ENCODE peak calls at places on chromosome 15, in seven cellular contexts. One of them, this sample, is unnamed.

GRCh38 chr15:70507772-70508351 is 255.5 kb downstream of the UACA start:
- DNase-seq in tibial nerve: no peak
- DNase-seq in GM19239: no peak
- DNase-seq in activated CD8-positive, alpha-beta memory T cell treated with anti-CD3 and anti-CD28 coated beads, Interleukin-2, amount 10 ng/mL, durations not matched to agents 7 days and 5 days: peak; percentile 63
- DNase-seq in GM12864: no peak
- DNase-seq in brain microvascular endothelial cell: peak; percentile 66
- DNase-seq in PC-3: peak; percentile 97
- DNase-seq in this sample: no peak

GRCh38 chr15:85164841-85165466 is 183.3 kb downstream of the PDE8A start:
- DNase-seq in tibial nerve: no peak
- DNase-seq in GM19239: no peak
- DNase-seq in activated CD8-positive, alpha-beta memory T cell treated with anti-CD3 and anti-CD28 coated beads, Interleukin-2, amount 10 ng/mL, durations not matched to agents 7 days and 5 days: no peak
- DNase-seq in GM12864: no peak
- DNase-seq in brain microvascular endothelial cell: no peak
- DNase-seq in PC-3: peak; percentile 26
- DNase-seq in this sample: no peak

GRCh38 chr15:92803852-92804609 is 96.1 kb upstream of the CHD2 start:
- DNase-seq in tibial nerve: peak; percentile 85
- DNase-seq in GM19239: no peak
- DNase-seq in activated CD8-positive, alpha-beta memory T cell treated with anti-CD3 and anti-CD28 coated beads, Interleukin-2, amount 10 ng/mL, durations not matched to agents 7 days and 5 days: peak; percentile 61
- DNase-seq in GM12864: peak; percentile 48
- DNase-seq in brain microvascular endothelial cell: peak; percentile 99
- DNase-seq in PC-3: peak; percentile 99
- DNase-seq in this sample: peak; percentile 79

GRCh38 chr15:77282333-77282732 is 137.6 kb downstream of the PEAK1 start:
- DNase-seq in tibial nerve: no peak
- DNase-seq in GM19239: no peak
- DNase-seq in activated CD8-positive, alpha-beta memory T cell treated with anti-CD3 and anti-CD28 coated beads, Interleukin-2, amount 10 ng/mL, durations not matched to agents 7 days and 5 days: no peak
- DNase-seq in GM12864: no peak
- DNase-seq in brain microvascular endothelial cell: peak; percentile 28
- DNase-seq in PC-3: peak; percentile 20
- DNase-seq in this sample: no peak

GRCh38 chr15:91022832-91023129 is 387 bp upstream of the VPS33B start:
- DNase-seq in tibial nerve: no peak
- DNase-seq in GM19239: no peak
- DNase-seq in activated CD8-positive, alpha-beta memory T cell treated with anti-CD3 and anti-CD28 coated beads, Interleukin-2, amount 10 ng/mL, durations not matched to agents 7 days and 5 days: no peak
- DNase-seq in GM12864: no peak
- DNase-seq in brain microvascular endothelial cell: no peak
- DNase-seq in PC-3: no peak
- DNase-seq in this sample: no peak

GRCh38 chr15:96497951-96498350 is 167.5 kb downstream of the NR2F2 start:
- DNase-seq in tibial nerve: no peak
- DNase-seq in GM19239: no peak
- DNase-seq in activated CD8-positive, alpha-beta memory T cell treated with anti-CD3 and anti-CD28 coated beads, Interleukin-2, amount 10 ng/mL, durations not matched to agents 7 days and 5 days: no peak
- DNase-seq in GM12864: no peak
- DNase-seq in brain microvascular endothelial cell: no peak
- DNase-seq in PC-3: no peak
- DNase-seq in this sample: no peak

GRCh38 chr15:63708141-63708772 is 111.1 kb downstream of the FBXL22 start:
- DNase-seq in tibial nerve: no peak
- DNase-seq in GM19239: no peak
- DNase-seq in activated CD8-positive, alpha-beta memory T cell treated with anti-CD3 and anti-CD28 coated beads, Interleukin-2, amount 10 ng/mL, durations not matched to agents 7 days and 5 days: peak; percentile 44
- DNase-seq in GM12864: no peak
- DNase-seq in brain microvascular endothelial cell: peak; percentile 37
- DNase-seq in PC-3: no peak
- DNase-seq in this sample: no peak

GRCh38 chr15:89543389-89543788 is 31.9 kb upstream of the TICRR start:
- DNase-seq in tibial nerve: no peak
- DNase-seq in GM19239: no peak
- DNase-seq in activated CD8-positive, alpha-beta memory T cell treated with anti-CD3 and anti-CD28 coated beads, Interleukin-2, amount 10 ng/mL, durations not matched to agents 7 days and 5 days: no peak
- DNase-seq in GM12864: no peak
- DNase-seq in brain microvascular endothelial cell: no peak
- DNase-seq in PC-3: no peak
- DNase-seq in this sample: no peak

GRCh38 chr15:73753250-73754130 is at the start of gene INSYN1:
- DNase-seq in tibial nerve: no peak
- DNase-seq in GM19239: no peak
- DNase-seq in activated CD8-positive, alpha-beta memory T cell treated with anti-CD3 and anti-CD28 coated beads, Interleukin-2, amount 10 ng/mL, durations not matched to agents 7 days and 5 days: no peak
- DNase-seq in GM12864: no peak
- DNase-seq in brain microvascular endothelial cell: no peak
- DNase-seq in PC-3: no peak
- DNase-seq in this sample: no peak

GRCh38 chr15:91407237-91407889 is 307.3 kb downstream of the SV2B start:
- DNase-seq in tibial nerve: no peak
- DNase-seq in GM19239: peak; percentile 19
- DNase-seq in activated CD8-positive, alpha-beta memory T cell treated with anti-CD3 and anti-CD28 coated beads, Interleukin-2, amount 10 ng/mL, durations not matched to agents 7 days and 5 days: no peak
- DNase-seq in GM12864: no peak
- DNase-seq in brain microvascular endothelial cell: no peak
- DNase-seq in PC-3: peak; percentile 67
- DNase-seq in this sample: no peak

GRCh38 chr15:98231696-98232440 is 271.4 kb downstream of the ARRDC4 start:
- DNase-seq in tibial nerve: no peak
- DNase-seq in GM19239: no peak
- DNase-seq in activated CD8-positive, alpha-beta memory T cell treated with anti-CD3 and anti-CD28 coated beads, Interleukin-2, amount 10 ng/mL, durations not matched to agents 7 days and 5 days: no peak
- DNase-seq in GM12864: no peak
- DNase-seq in brain microvascular endothelial cell: peak; percentile 1
- DNase-seq in PC-3: no peak
- DNase-seq in this sample: no peak

GRCh38 chr15:66587749-66588148 is 22.0 kb upstream of the LCTL start:
- DNase-seq in tibial nerve: no peak
- DNase-seq in GM19239: no peak
- DNase-seq in activated CD8-positive, alpha-beta memory T cell treated with anti-CD3 and anti-CD28 coated beads, Interleukin-2, amount 10 ng/mL, durations not matched to agents 7 days and 5 days: no peak
- DNase-seq in GM12864: no peak
- DNase-seq in brain microvascular endothelial cell: no peak
- DNase-seq in PC-3: no peak
- DNase-seq in this sample: no peak

GRCh38 chr15:81511160-81511559 is 137.1 kb upstream of the TMC3 start:
- DNase-seq in tibial nerve: no peak
- DNase-seq in GM19239: no peak
- DNase-seq in activated CD8-positive, alpha-beta memory T cell treated with anti-CD3 and anti-CD28 coated beads, Interleukin-2, amount 10 ng/mL, durations not matched to agents 7 days and 5 days: no peak
- DNase-seq in GM12864: no peak
- DNase-seq in brain microvascular endothelial cell: no peak
- DNase-seq in PC-3: no peak
- DNase-seq in this sample: no peak

GRCh38 chr15:66619152-66619903 is 53.5 kb upstream of the LCTL start:
- DNase-seq in tibial nerve: peak; percentile 78
- DNase-seq in GM19239: peak; percentile 86
- DNase-seq in activated CD8-positive, alpha-beta memory T cell treated with anti-CD3 and anti-CD28 coated beads, Interleukin-2, amount 10 ng/mL, durations not matched to agents 7 days and 5 days: peak; percentile 59
- DNase-seq in GM12864: no peak
- DNase-seq in brain microvascular endothelial cell: peak; percentile 69
- DNase-seq in PC-3: peak; percentile 80
- DNase-seq in this sample: peak; percentile 30

GRCh38 chr15:75067123-75067854 is 43.9 kb downstream of the PPCDC start:
- DNase-seq in tibial nerve: no peak
- DNase-seq in GM19239: no peak
- DNase-seq in activated CD8-positive, alpha-beta memory T cell treated with anti-CD3 and anti-CD28 coated beads, Interleukin-2, amount 10 ng/mL, durations not matched to agents 7 days and 5 days: peak; percentile 91
- DNase-seq in GM12864: peak; percentile 65
- DNase-seq in brain microvascular endothelial cell: peak; percentile 81
- DNase-seq in PC-3: peak; percentile 87
- DNase-seq in this sample: no peak

GRCh38 chr15:66746231-66746605 is 44.2 kb downstream of the SMAD6 start:
- DNase-seq in tibial nerve: no peak
- DNase-seq in GM19239: no peak
- DNase-seq in activated CD8-positive, alpha-beta memory T cell treated with anti-CD3 and anti-CD28 coated beads, Interleukin-2, amount 10 ng/mL, durations not matched to agents 7 days and 5 days: no peak
- DNase-seq in GM12864: no peak
- DNase-seq in brain microvascular endothelial cell: no peak
- DNase-seq in PC-3: no peak
- DNase-seq in this sample: no peak

GRCh38 chr15:34725565-34725964 is 29.2 kb downstream of the GJD2 start:
- DNase-seq in tibial nerve: no peak
- DNase-seq in GM19239: no peak
- DNase-seq in activated CD8-positive, alpha-beta memory T cell treated with anti-CD3 and anti-CD28 coated beads, Interleukin-2, amount 10 ng/mL, durations not matched to agents 7 days and 5 days: no peak
- DNase-seq in GM12864: no peak
- DNase-seq in brain microvascular endothelial cell: no peak
- DNase-seq in PC-3: no peak
- DNase-seq in this sample: no peak

GRCh38 chr15:48541659-48542334 is 103.7 kb downstream of the FBN1 start:
- DNase-seq in tibial nerve: no peak
- DNase-seq in GM19239: peak; percentile 27
- DNase-seq in activated CD8-positive, alpha-beta memory T cell treated with anti-CD3 and anti-CD28 coated beads, Interleukin-2, amount 10 ng/mL, durations not matched to agents 7 days and 5 days: no peak
- DNase-seq in GM12864: peak; percentile 19
- DNase-seq in brain microvascular endothelial cell: peak; percentile 75
- DNase-seq in PC-3: peak; percentile 32
- DNase-seq in this sample: no peak

GRCh38 chr15:78035319-78035718 is 42.2 kb downstream of the TBC1D2B start:
- DNase-seq in tibial nerve: no peak
- DNase-seq in GM19239: no peak
- DNase-seq in activated CD8-positive, alpha-beta memory T cell treated with anti-CD3 and anti-CD28 coated beads, Interleukin-2, amount 10 ng/mL, durations not matched to agents 7 days and 5 days: peak; percentile 69
- DNase-seq in GM12864: no peak
- DNase-seq in brain microvascular endothelial cell: no peak
- DNase-seq in PC-3: no peak
- DNase-seq in this sample: no peak

GRCh38 chr15:51307811-51308210 is 30.6 kb downstream of the CYP19A1 start:
- DNase-seq in tibial nerve: peak; percentile 29
- DNase-seq in GM19239: no peak
- DNase-seq in activated CD8-positive, alpha-beta memory T cell treated with anti-CD3 and anti-CD28 coated beads, Interleukin-2, amount 10 ng/mL, durations not matched to agents 7 days and 5 days: no peak
- DNase-seq in GM12864: no peak
- DNase-seq in brain microvascular endothelial cell: no peak
- DNase-seq in PC-3: no peak
- DNase-seq in this sample: no peak

GRCh38 chr15:70033109-70033508 is 64.6 kb downstream of the TLE3 start:
- DNase-seq in tibial nerve: no peak
- DNase-seq in GM19239: no peak
- DNase-seq in activated CD8-positive, alpha-beta memory T cell treated with anti-CD3 and anti-CD28 coated beads, Interleukin-2, amount 10 ng/mL, durations not matched to agents 7 days and 5 days: no peak
- DNase-seq in GM12864: no peak
- DNase-seq in brain microvascular endothelial cell: no peak
- DNase-seq in PC-3: no peak
- DNase-seq in this sample: no peak

GRCh38 chr15:101162701-101163483 is 89.0 kb downstream of the CHSY1 start:
- DNase-seq in tibial nerve: no peak
- DNase-seq in GM19239: no peak
- DNase-seq in activated CD8-positive, alpha-beta memory T cell treated with anti-CD3 and anti-CD28 coated beads, Interleukin-2, amount 10 ng/mL, durations not matched to agents 7 days and 5 days: no peak
- DNase-seq in GM12864: no peak
- DNase-seq in brain microvascular endothelial cell: no peak
- DNase-seq in PC-3: no peak
- DNase-seq in this sample: no peak

GRCh38 chr15:90106522-90107117 is 4.4 kb upstream of the IDH2 start:
- DNase-seq in tibial nerve: no peak
- DNase-seq in GM19239: no peak
- DNase-seq in activated CD8-positive, alpha-beta memory T cell treated with anti-CD3 and anti-CD28 coated beads, Interleukin-2, amount 10 ng/mL, durations not matched to agents 7 days and 5 days: no peak
- DNase-seq in GM12864: no peak
- DNase-seq in brain microvascular endothelial cell: peak; percentile 56
- DNase-seq in PC-3: peak; percentile 75
- DNase-seq in this sample: no peak

GRCh38 chr15:69074011-69074842 is 59.7 kb downstream of the NOX5 start:
- DNase-seq in tibial nerve: peak; percentile 36
- DNase-seq in GM19239: no peak
- DNase-seq in activated CD8-positive, alpha-beta memory T cell treated with anti-CD3 and anti-CD28 coated beads, Interleukin-2, amount 10 ng/mL, durations not matched to agents 7 days and 5 days: no peak
- DNase-seq in GM12864: no peak
- DNase-seq in brain microvascular endothelial cell: peak; percentile 39
- DNase-seq in PC-3: peak; percentile 72
- DNase-seq in this sample: no peak

GRCh38 chr15:89486726-89487050 is 9.7 kb downstream of the RHCG start:
- DNase-seq in tibial nerve: no peak
- DNase-seq in GM19239: peak; percentile 36
- DNase-seq in activated CD8-positive, alpha-beta memory T cell treated with anti-CD3 and anti-CD28 coated beads, Interleukin-2, amount 10 ng/mL, durations not matched to agents 7 days and 5 days: peak; percentile 53
- DNase-seq in GM12864: peak; percentile 12
- DNase-seq in brain microvascular endothelial cell: no peak
- DNase-seq in PC-3: no peak
- DNase-seq in this sample: no peak

GRCh38 chr15:83250766-83251165 is 33.7 kb downstream of the BNC1 start:
- DNase-seq in tibial nerve: no peak
- DNase-seq in GM19239: no peak
- DNase-seq in activated CD8-positive, alpha-beta memory T cell treated with anti-CD3 and anti-CD28 coated beads, Interleukin-2, amount 10 ng/mL, durations not matched to agents 7 days and 5 days: no peak
- DNase-seq in GM12864: no peak
- DNase-seq in brain microvascular endothelial cell: no peak
- DNase-seq in PC-3: peak; percentile 46
- DNase-seq in this sample: no peak

GRCh38 chr15:90097475-90097874 is 4.8 kb downstream of the IDH2 start:
- DNase-seq in tibial nerve: no peak
- DNase-seq in GM19239: no peak
- DNase-seq in activated CD8-positive, alpha-beta memory T cell treated with anti-CD3 and anti-CD28 coated beads, Interleukin-2, amount 10 ng/mL, durations not matched to agents 7 days and 5 days: peak; percentile 89
- DNase-seq in GM12864: peak; percentile 85
- DNase-seq in brain microvascular endothelial cell: no peak
- DNase-seq in PC-3: no peak
- DNase-seq in this sample: no peak

GRCh38 chr15:22806156-22806555 is 19.7 kb downstream of the NIPA1 start:
- DNase-seq in tibial nerve: no peak
- DNase-seq in GM19239: no peak
- DNase-seq in activated CD8-positive, alpha-beta memory T cell treated with anti-CD3 and anti-CD28 coated beads, Interleukin-2, amount 10 ng/mL, durations not matched to agents 7 days and 5 days: no peak
- DNase-seq in GM12864: no peak
- DNase-seq in brain microvascular endothelial cell: no peak
- DNase-seq in PC-3: no peak
- DNase-seq in this sample: no peak

GRCh38 chr15:90165659-90166489 is 35.3 kb upstream of the SEMA4B start:
- DNase-seq in tibial nerve: no peak
- DNase-seq in GM19239: no peak
- DNase-seq in activated CD8-positive, alpha-beta memory T cell treated with anti-CD3 and anti-CD28 coated beads, Interleukin-2, amount 10 ng/mL, durations not matched to agents 7 days and 5 days: peak; percentile 44
- DNase-seq in GM12864: no peak
- DNase-seq in brain microvascular endothelial cell: peak; percentile 98
- DNase-seq in PC-3: peak; percentile 99
- DNase-seq in this sample: peak; percentile 71

GRCh38 chr15:66514586-66514985 is 9.5 kb downstream of the ZWILCH start:
- DNase-seq in tibial nerve: no peak
- DNase-seq in GM19239: no peak
- DNase-seq in activated CD8-positive, alpha-beta memory T cell treated with anti-CD3 and anti-CD28 coated beads, Interleukin-2, amount 10 ng/mL, durations not matched to agents 7 days and 5 days: no peak
- DNase-seq in GM12864: no peak
- DNase-seq in brain microvascular endothelial cell: no peak
- DNase-seq in PC-3: no peak
- DNase-seq in this sample: no peak

GRCh38 chr15:74768099-74768770 is 13.6 kb upstream of the CSK start:
- DNase-seq in tibial nerve: no peak
- DNase-seq in GM19239: no peak
- DNase-seq in activated CD8-positive, alpha-beta memory T cell treated with anti-CD3 and anti-CD28 coated beads, Interleukin-2, amount 10 ng/mL, durations not matched to agents 7 days and 5 days: no peak
- DNase-seq in GM12864: no peak
- DNase-seq in brain microvascular endothelial cell: no peak
- DNase-seq in PC-3: no peak
- DNase-seq in this sample: no peak

GRCh38 chr15:100733088-100733487 is 130.7 kb downstream of the ASB7 start:
- DNase-seq in tibial nerve: no peak
- DNase-seq in GM19239: no peak
- DNase-seq in activated CD8-positive, alpha-beta memory T cell treated with anti-CD3 and anti-CD28 coated beads, Interleukin-2, amount 10 ng/mL, durations not matched to agents 7 days and 5 days: no peak
- DNase-seq in GM12864: no peak
- DNase-seq in brain microvascular endothelial cell: no peak
- DNase-seq in PC-3: peak; percentile 65
- DNase-seq in this sample: no peak

GRCh38 chr15:62348528-62349087 is 183.5 kb upstream of the C2CD4B start:
- DNase-seq in tibial nerve: no peak
- DNase-seq in GM19239: no peak
- DNase-seq in activated CD8-positive, alpha-beta memory T cell treated with anti-CD3 and anti-CD28 coated beads, Interleukin-2, amount 10 ng/mL, durations not matched to agents 7 days and 5 days: no peak
- DNase-seq in GM12864: no peak
- DNase-seq in brain microvascular endothelial cell: no peak
- DNase-seq in PC-3: no peak
- DNase-seq in this sample: no peak

GRCh38 chr15:87863152-87863551 is 393.4 kb downstream of the NTRK3 start:
- DNase-seq in tibial nerve: no peak
- DNase-seq in GM19239: no peak
- DNase-seq in activated CD8-positive, alpha-beta memory T cell treated with anti-CD3 and anti-CD28 coated beads, Interleukin-2, amount 10 ng/mL, durations not matched to agents 7 days and 5 days: no peak
- DNase-seq in GM12864: no peak
- DNase-seq in brain microvascular endothelial cell: no peak
- DNase-seq in PC-3: no peak
- DNase-seq in this sample: no peak

GRCh38 chr15:50051811-50052419 is 67.1 kb downstream of the ATP8B4 start:
- DNase-seq in tibial nerve: peak; percentile 88
- DNase-seq in GM19239: no peak
- DNase-seq in activated CD8-positive, alpha-beta memory T cell treated with anti-CD3 and anti-CD28 coated beads, Interleukin-2, amount 10 ng/mL, durations not matched to agents 7 days and 5 days: no peak
- DNase-seq in GM12864: no peak
- DNase-seq in brain microvascular endothelial cell: peak; percentile 79
- DNase-seq in PC-3: peak; percentile 87
- DNase-seq in this sample: no peak